ENCODE peak calls at places on chromosomes 7 and 10, in six cellular contexts. One of them, this sample, is unnamed.
A peak's percentile ranks its signal among the peaks of the same experiment; 100 is the strongest.

GRCh38 chr10:133325761-133326463 is 10.8 kb downstream of the CALY start:
- DNase-seq in cerebellum: peak; percentile 59
- DNase-seq in iris pigment epithelial cell: no peak
- DNase-seq in OCI-LY7: no peak
- DNase-seq in GM12891: no peak
- DNase-seq in HS-5: no peak
- DNase-seq in this sample: no peak

GRCh38 chr10:104297697-104298660 is 29.0 kb downstream of the GSTO2 start:
- DNase-seq in OCI-LY7: peak; percentile 41
- DNase-seq in iris pigment epithelial cell: peak; percentile 80
- DNase-seq in HS-5: no peak
- DNase-seq in cerebellum: no peak
- DNase-seq in GM12891: no peak
- DNase-seq in this sample: no peak

GRCh38 chr10:114629083-114629823 is 28.8 kb downstream of the ABLIM1 start:
- DNase-seq in OCI-LY7: no peak
- DNase-seq in HS-5: no peak
- DNase-seq in GM12891: no peak
- DNase-seq in cerebellum: no peak
- DNase-seq in iris pigment epithelial cell: no peak
- DNase-seq in this sample: no peak

GRCh38 chr7:29196191-29196590 is 1.6 kb downstream of the CHN2 start:
- DNase-seq in OCI-LY7: no peak
- DNase-seq in iris pigment epithelial cell: no peak
- DNase-seq in GM12891: no peak
- DNase-seq in HS-5: no peak
- DNase-seq in cerebellum: peak; percentile 42
- DNase-seq in this sample: no peak

GRCh38 chr7:33725111-33725510 is 180.2 kb upstream of the BMPER start:
- DNase-seq in GM12891: no peak
- DNase-seq in OCI-LY7: no peak
- DNase-seq in iris pigment epithelial cell: no peak
- DNase-seq in HS-5: no peak
- DNase-seq in cerebellum: no peak
- DNase-seq in this sample: no peak

GRCh38 chr10:132272061-132272766 is 35.5 kb downstream of the STK32C start:
- DNase-seq in OCI-LY7: no peak
- DNase-seq in GM12891: no peak
- DNase-seq in cerebellum: peak; percentile 62
- DNase-seq in HS-5: no peak
- DNase-seq in iris pigment epithelial cell: peak; percentile 32
- DNase-seq in this sample: no peak

GRCh38 chr10:5396545-5396944 is 8.1 kb downstream of the TUBAL3 start:
- DNase-seq in iris pigment epithelial cell: no peak
- DNase-seq in GM12891: no peak
- DNase-seq in cerebellum: peak; percentile 21
- DNase-seq in OCI-LY7: no peak
- DNase-seq in HS-5: no peak
- DNase-seq in this sample: no peak

GRCh38 chr7:159105845-159106614 is 38.6 kb downstream of the VIPR2 start:
- DNase-seq in GM12891: no peak
- DNase-seq in HS-5: no peak
- DNase-seq in iris pigment epithelial cell: peak; percentile 19
- DNase-seq in cerebellum: no peak
- DNase-seq in OCI-LY7: no peak
- DNase-seq in this sample: peak; percentile 7

GRCh38 chr10:100888957-100889356 is 23.8 kb upstream of the SLF2 start:
- DNase-seq in GM12891: no peak
- DNase-seq in cerebellum: no peak
- DNase-seq in iris pigment epithelial cell: peak; percentile 40
- DNase-seq in HS-5: no peak
- DNase-seq in OCI-LY7: no peak
- DNase-seq in this sample: no peak

GRCh38 chr10:49542353-49542752 is 3.4 kb upstream of the ERCC6 start:
- DNase-seq in GM12891: no peak
- DNase-seq in OCI-LY7: no peak
- DNase-seq in iris pigment epithelial cell: no peak
- DNase-seq in cerebellum: no peak
- DNase-seq in HS-5: no peak
- DNase-seq in this sample: no peak

GRCh38 chr7:119046068-119046467 is 821.6 kb downstream of the ANKRD7 start:
- DNase-seq in GM12891: no peak
- DNase-seq in iris pigment epithelial cell: no peak
- DNase-seq in cerebellum: no peak
- DNase-seq in OCI-LY7: no peak
- DNase-seq in HS-5: no peak
- DNase-seq in this sample: no peak

This sample was measured in right lobe of liver.